ENCODE peak calls at places on chromosomes 1 and 21, in four cellular contexts. V, L, D and E are unnamed samples.
A peak's percentile ranks its signal among the peaks of the same experiment; 100 is the strongest.

GRCh38 chr1:237098517-237098916 is 56.5 kb downstream of the RYR2 start:
- DNase-seq in V (no peak), L (no peak), D (no peak), E (no peak)

GRCh38 chr21:28252923-28253322 is 739.8 kb downstream of the LTN1 start:
- DNase-seq in V (no peak), L (no peak), D (no peak), E (no peak)

GRCh38 chr1:22207605-22208264 is 64.8 kb upstream of the WNT4 start:
- DNase-seq in V (no peak), L (no peak), D (no peak), E (no peak)

GRCh38 chr1:85544689-85545203 is 35.8 kb upstream of the CCN1 start:
- DNase-seq in V (peak; percentile 61), L (no peak), D (no peak), E (no peak)

GRCh38 chr1:228734881-228735801 is at the start of gene RHOU:
- DNase-seq in V (peak; percentile 77), L (peak; percentile 68), D (peak; percentile 66), E (peak; percentile 80)

GRCh38 chr1:22388666-22389455 is 62.8 kb upstream of the ZBTB40 start:
- DNase-seq in V (no peak), L (no peak), D (no peak), E (no peak)

GRCh38 chr1:229296541-229296941 is 25.6 kb downstream of the RAB4A start:
- DNase-seq in V (no peak), L (no peak), D (no peak), E (no peak)

GRCh38 chr1:64228181-64228957 is 24.9 kb downstream of the UBE2U start:
- DNase-seq in V (no peak), L (no peak), D (no peak), E (no peak)

GRCh38 chr1:43776043-43776761 is 68.9 kb downstream of the ST3GAL3 start:
- DNase-seq in V (no peak), L (no peak), D (no peak), E (no peak)

GRCh38 chr1:186212574-186213224 is 162.4 kb downstream of the TPR start:
- DNase-seq in V (peak; percentile 68), L (peak; percentile 72), D (peak; percentile 19), E (peak; percentile 11)
- TF ChIP-seq POLR2A in V (no peak), L (no peak), D (no peak), E (no peak)

DNA sequence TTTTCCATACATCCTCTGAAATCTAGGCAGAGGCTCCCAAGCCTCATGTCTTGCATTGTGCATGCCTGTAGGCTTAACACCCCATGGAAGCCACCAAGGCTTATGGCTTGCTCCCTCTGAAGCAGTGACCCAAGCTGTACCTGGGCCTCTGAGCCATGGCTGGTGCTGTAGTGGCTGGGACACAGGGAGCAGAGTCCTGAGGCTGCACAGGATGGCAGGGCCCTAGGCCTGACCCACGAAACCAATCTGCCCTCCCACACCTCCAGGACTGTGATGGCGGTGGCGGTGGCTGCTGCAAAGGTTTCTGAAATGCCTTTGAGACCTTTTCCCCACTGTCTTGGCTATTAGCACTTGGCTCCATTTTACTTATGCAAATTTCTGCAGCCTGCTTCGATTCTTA is 429.5 kb downstream of the NPHP4 start:
- DNase-seq in V (no peak), L (no peak), D (no peak), E (no peak)
- H3K9me3 ChIP-seq in V (no peaks in the 10 kb centered on the region), L (no peaks in the 10 kb centered on the region), D (no peaks in the 10 kb centered on the region), E (peaks cover 8% of the 10 kb centered on the region)

GRCh38 chr1:109369167-109369746 is 28.5 kb downstream of the SORT1 start:
- DNase-seq in V (peak; percentile 35), L (no peak), D (no peak), E (no peak)

GRCh38 chr1:109361649-109362048 is 36.1 kb downstream of the SORT1 start:
- DNase-seq in V (no peak), L (no peak), D (no peak), E (no peak)

GRCh38 chr1:109368464-109368863 is 29.3 kb downstream of the SORT1 start:
- DNase-seq in V (no peak), L (no peak), D (no peak), E (no peak)

GRCh38 chr1:109361114-109361513 is 36.6 kb downstream of the SORT1 start:
- DNase-seq in V (no peak), L (no peak), D (no peak), E (no peak)

GRCh38 chr1:109365642-109366204 is 32.0 kb downstream of the SORT1 start:
- DNase-seq in V (no peak), L (no peak), D (no peak), E (peak; percentile 69)
- TF ChIP-seq CTCF in V (no peak), L (no peak), D (no peak), E (no peak)

DNA sequence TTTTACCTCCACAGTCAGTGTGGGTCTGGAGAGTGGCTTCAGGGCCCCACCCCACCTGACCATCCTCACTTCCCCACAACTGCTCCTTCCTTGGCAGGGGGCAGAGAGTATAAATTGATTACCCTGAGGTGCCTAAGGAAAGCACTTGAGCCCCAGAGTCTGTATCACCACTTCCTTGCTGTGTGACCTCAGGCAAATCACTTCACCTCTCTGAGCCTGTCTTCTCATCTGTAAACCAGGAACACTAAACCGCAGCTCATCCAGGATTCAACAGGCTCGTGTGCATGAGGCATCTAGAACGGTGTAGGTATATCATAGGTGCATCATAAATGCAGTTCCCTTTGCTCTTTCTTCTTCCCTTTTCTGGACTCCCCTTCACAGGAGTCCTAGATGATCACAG is 43.4 kb downstream of the GRIK3 start:
- DNase-seq in V (no peak), L (no peak), D (no peak), E (no peak)
- TF ChIP-seq POLR2A in V (no peak), L (no peak), D (no peak), E (no peak)

GRCh38 chr1:49576327-49576901 is 447.3 kb downstream of the AGBL4 start:
- DNase-seq in V (no peak), L (no peak), D (no peak), E (no peak)
- H3K9me3 ChIP-seq in V (no peaks in the 10 kb centered on the region), L (no peaks in the 10 kb centered on the region), D (no peaks in the 10 kb centered on the region), E (peaks cover 3% of the 10 kb centered on the region)

GRCh38 chr1:156574039-156574633 is 1.8 kb upstream of the IQGAP3 start:
- DNase-seq in V (no peak), L (no peak), D (no peak), E (no peak)
- TF ChIP-seq CTCF in V (no peak), L (no peak), D (no peak), E (no peak)

GRCh38 chr1:192786617-192787016 is 22.2 kb upstream of the RGS2 start:
- DNase-seq in V (no peak), L (no peak), D (no peak), E (no peak)

GRCh38 chr1:192788184-192788583 is 20.7 kb upstream of the RGS2 start:
- DNase-seq in V (peak; percentile 36), L (peak; percentile 35), D (peak; percentile 87), E (no peak)

GRCh38 chr1:192784395-192784794 is 24.4 kb upstream of the RGS2 start:
- DNase-seq in V (no peak), L (no peak), D (no peak), E (no peak)

DNA sequence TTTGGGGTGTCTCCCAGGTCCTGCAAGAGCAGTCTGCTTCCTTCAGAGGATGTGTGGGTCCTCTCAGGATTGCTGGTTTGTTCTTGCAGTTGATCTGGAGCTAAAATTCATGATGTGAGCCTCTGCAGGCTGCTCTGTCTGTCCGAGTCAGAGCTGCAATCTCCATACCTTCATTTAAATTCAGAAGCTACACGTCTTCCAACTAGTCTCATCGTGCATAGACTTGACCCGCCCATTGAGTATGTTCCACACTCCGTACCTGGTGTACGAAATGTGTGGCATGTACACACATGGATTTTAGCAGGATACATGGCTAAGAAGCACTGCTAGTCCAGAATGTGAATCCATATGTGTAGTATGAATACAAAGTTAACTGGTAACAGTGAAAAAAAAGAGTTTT is 25.0 kb upstream of the RGS2 start:
- DNase-seq in V (no peak), L (no peak), D (no peak), E (no peak)
- TF ChIP-seq POLR2A in V (no peak), L (no peak), D (no peak), E (no peak)